ENCODE peak calls at places on chromosomes 11 and 22, in seven cellular contexts. J is LHCN-M2, T is posterior cingulate gyrus, B is mucosa of descending colon, Q is endothelial cell of umbilical vein, L is AG10803, N is NT2/D1. I is an unnamed sample.

GRCh38 chr11:44530413-44531115 is 34.9 kb upstream of the CD82 start:
- DNase-seq in T (no peak), J (no peak), B (no peak), L (no peak), Q (no peak), N (no peak), I (no peak)

GRCh38 chr11:65778901-65779668 is 1.7 kb downstream of the AP5B1 start:
- DNase-seq in J (no peak), T (no peak), Q (no peak), L (no peak), N (no peak), B (peak), I (peak)

GRCh38 chr11:134557571-134558257 is 145.7 kb upstream of the B3GAT1 start:
- DNase-seq in J (no peak), N (no peak), L (no peak), B (no peak), Q (no peak), T (no peak), I (peak)

GRCh38 chr11:121762820-121763219 is 310.1 kb upstream of the SORL1-AS1 start:
- DNase-seq in T (peak), B (no peak), J (peak), L (peak), N (no peak), Q (peak), I (no peak)

GRCh38 chr11:31805629-31806185 is 5.4 kb downstream of the PAX6 start:
- DNase-seq in B (no peak), N (no peak), L (no peak), Q (no peak), T (no peak), J (no peak), I (no peak)

GRCh38 chr11:120302001-120302805 is 22.9 kb upstream of the TLCD5 start:
- DNase-seq in B (peak), J (no peak), Q (no peak), N (no peak), T (no peak), L (no peak), I (peak)

GRCh38 chr11:63916837-63917684 is at the start of gene RCOR2:
- DNase-seq in L (peak), B (peak), J (peak), T (peak), N (peak), Q (peak), I (peak)

GRCh38 chr11:1899686-1900085 is 8.0 kb upstream of the PRR33 start:
- DNase-seq in Q (peak), T (no peak), L (no peak), J (no peak), N (no peak), B (no peak), I (no peak)

GRCh38 chr22:46065733-46066454 is 84.4 kb upstream of the PPARA start:
- DNase-seq in Q (no peak), J (peak), B (no peak), N (no peak), T (no peak), L (peak), I (no peak)

GRCh38 chr11:128737704-128738103 is 43.8 kb downstream of the FLI1 start:
- DNase-seq in Q (no peak), N (no peak), J (no peak), L (no peak), T (no peak), B (no peak), I (no peak)

GRCh38 chr11:61429346-61429690 is 457 bp downstream of the CPSF7 start:
- DNase-seq in T (no peak), J (peak), B (peak), N (peak), L (peak), Q (peak), I (peak)

GRCh38 chr22:30240541-30241417 is 5.8 kb downstream of the LIF start:
- DNase-seq in J (peak), Q (no peak), T (no peak), N (no peak), L (no peak), B (no peak), I (no peak)

GRCh38 chr11:46071091-46071490 is 50.2 kb downstream of the PHF21A start:
- DNase-seq in L (no peak), N (no peak), Q (no peak), B (no peak), J (no peak), T (no peak), I (no peak)

GRCh38 chr11:134958336-134958640 is 546.2 kb upstream of the B3GAT1 start:
- DNase-seq in B (no peak), Q (no peak), L (no peak), N (no peak), J (no peak), T (no peak), I (no peak)

I was measured in upper lobe of right lung.